ENCODE peak calls at places on chromosomes 4 and X, in eight cellular contexts. X is bronchial epithelial cell; Z is A549; Q is CD4-positive, alpha-beta T cell; V is endothelial cell; I is cardiac fibroblast; A is HFF-Myc; R is astrocyte of the spinal cord. P is an unnamed sample.

GRCh38 chrX:48927125-48927524 is 8.3 kb upstream of the PIM2 start:
- DNase-seq in Z (no peak), V (no peak), R (no peak), I (no peak), X (no peak), A (no peak), Q (no peak), P (no peak)

GRCh38 chr4:143375326-143376073 is 38.8 kb downstream of the GAB1 start:
- DNase-seq in Z (no peak), I (peak), A (no peak), Q (no peak), V (peak), R (no peak), X (no peak), P (peak)

GRCh38 chrX:45767021-45767491 is 566.4 kb upstream of the DIPK2B start:
- DNase-seq in X (peak), V (no peak), Z (no peak), R (peak), I (peak), Q (no peak), A (no peak), P (peak)

GRCh38 chr4:140095694-140096482 is 58.1 kb downstream of the MAML3 start:
- DNase-seq in X (peak), A (peak), V (no peak), R (peak), I (peak), Z (peak), Q (peak), P (peak)

GRCh38 chr4:73817341-73817740 is 19.1 kb upstream of the CXCL6 start:
- DNase-seq in V (no peak), R (no peak), X (peak), Z (no peak), Q (no peak), I (no peak), A (no peak), P (no peak)

GRCh38 chr4:48175806-48176205 is 41.8 kb upstream of the TXK start:
- DNase-seq in I (no peak), V (no peak), X (peak), Q (no peak), A (no peak), R (no peak), Z (no peak), P (peak)

GRCh38 chr4:5708829-5709680 is 696 bp upstream of the EVC2 start:
- DNase-seq in R (no peak), A (no peak), X (no peak), I (no peak), Q (no peak), V (peak), Z (no peak), P (no peak)

GRCh38 chr4:26081795-26082498 is 167.9 kb downstream of the SMIM20 start:
- DNase-seq in A (no peak), X (peak), V (no peak), I (peak), R (peak), Z (peak), Q (no peak), P (peak)

GRCh38 chr4:95550566-95550965 is 1.8 kb upstream of the UNC5C start:
- DNase-seq in I (no peak), X (no peak), Q (no peak), A (no peak), R (no peak), V (no peak), Z (no peak), P (no peak)

GRCh38 chr4:140756292-140757219 is at the start of gene TBC1D9:
- DNase-seq in V (peak), R (peak), X (peak), A (peak), I (peak), Z (peak), Q (no peak), P (peak)

GRCh38 chr4:184168406-184169019 is 49.2 kb downstream of the ENPP6 start:
- DNase-seq in I (peak), V (peak), R (peak), A (no peak), Q (peak), Z (peak), X (peak), P (peak)

GRCh38 chr4:73450398-73451004 is 14.5 kb downstream of the AFP start:
- DNase-seq in Q (no peak), R (peak), I (peak), V (no peak), X (peak), A (no peak), Z (no peak), P (peak)

GRCh38 chr4:35138449-35138848 is 1105.9 kb downstream of the ARAP2 start:
- DNase-seq in Z (no peak), R (no peak), I (no peak), V (no peak), X (peak), Q (no peak), A (no peak), P (no peak)

GRCh38 chr4:71832049-71832448 is 48.2 kb upstream of the GC start:
- DNase-seq in V (no peak), I (no peak), A (no peak), Z (no peak), X (no peak), Q (no peak), R (no peak), P (no peak)

GRCh38 chr4:113355550-113356371 is 306.3 kb downstream of the ANK2 start:
- DNase-seq in Z (no peak), R (peak), X (peak), V (no peak), A (peak), Q (peak), I (peak), P (peak)

GRCh38 chrX:70089575-70090297 is 27.5 kb downstream of the OTUD6A start:
- DNase-seq in Q (no peak), X (peak), Z (no peak), I (peak), V (no peak), R (no peak), A (no peak), P (peak)

GRCh38 chr4:76539979-76540378 is 105.0 kb downstream of the SHROOM3 start:
- DNase-seq in A (no peak), Z (no peak), V (no peak), R (peak), I (peak), Q (no peak), X (no peak), P (no peak)

GRCh38 chr4:28966982-28967381 is 1753.2 kb upstream of the PCDH7 start:
- DNase-seq in Z (no peak), Q (no peak), X (peak), I (peak), V (no peak), A (no peak), R (peak), P (peak)

GRCh38 chr4:142773505-142773904 is 72.6 kb downstream of the INPP4B start:
- DNase-seq in Z (no peak), Q (no peak), V (no peak), A (no peak), R (no peak), I (no peak), X (no peak), P (no peak)

GRCh38 chr4:184792334-184792733 is 33.4 kb downstream of the ACSL1 start:
- DNase-seq in A (no peak), V (no peak), Z (no peak), Q (no peak), X (no peak), I (no peak), R (peak), P (no peak)

GRCh38 chrX:131279197-131279596 is 9.9 kb downstream of the IGSF1 start:
- DNase-seq in V (no peak), A (no peak), R (no peak), Z (no peak), Q (no peak), I (no peak), X (no peak), P (no peak)

DNA sequence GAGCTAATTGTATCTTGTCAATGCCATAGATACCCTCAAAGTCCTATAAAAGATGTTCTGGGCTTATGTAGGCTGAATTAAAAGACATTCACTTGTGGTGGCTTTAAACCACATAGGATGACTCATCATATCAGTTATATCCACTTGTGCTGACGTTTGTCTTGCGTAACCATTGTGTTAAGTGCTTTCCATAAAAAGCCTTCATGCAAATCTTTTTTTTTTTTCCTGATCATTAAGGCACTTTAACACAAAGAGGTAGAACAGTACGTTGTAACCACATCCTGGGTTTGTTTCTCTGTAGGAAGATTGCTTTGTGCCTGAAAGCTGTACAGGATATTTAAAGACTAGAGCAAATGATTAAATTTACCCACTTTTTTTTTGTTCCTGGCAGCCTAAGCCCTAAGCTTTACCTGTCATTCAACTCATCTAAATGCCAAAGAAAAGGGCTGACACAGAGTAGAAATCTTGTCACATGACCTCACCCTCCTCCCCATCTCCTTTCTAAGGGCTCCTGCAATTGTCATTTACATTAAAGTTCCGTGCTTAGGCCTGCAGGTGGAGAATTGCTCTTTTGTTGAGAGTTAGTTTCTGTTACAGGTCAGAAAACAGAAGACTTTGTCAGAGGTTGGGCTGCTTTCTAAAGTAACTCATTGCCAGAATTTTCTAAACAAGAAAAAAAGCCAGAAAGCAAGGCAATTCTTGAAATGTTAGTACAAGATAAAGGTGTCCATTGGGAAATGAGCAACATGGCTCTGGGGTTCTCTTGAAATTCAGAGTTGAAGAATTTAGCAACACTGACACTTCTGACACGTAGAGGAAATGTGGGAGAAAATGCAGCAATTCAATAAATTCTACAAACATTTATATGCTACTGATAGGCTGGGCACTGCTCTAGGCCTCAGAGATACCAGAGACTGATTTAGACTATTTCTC is 555.6 kb downstream of the PPARGC1A start:
- DNase-seq in V (no peak), X (peak), I (peak), R (peak), A (peak), Q (peak), Z (no peak), P (peak)
- TF ChIP-seq CTCF in V (no peak), X (no peak), I (no peak), R (no peak), A (no peak), Q (peak), Z (no peak), P (no peak)

GRCh38 chr4:53618321-53618720 is 27.0 kb upstream of the LNX1 start:
- DNase-seq in R (no peak), I (no peak), A (no peak), Z (no peak), V (no peak), Q (no peak), X (no peak), P (no peak)

GRCh38 chr4:53613428-53613827 is 22.1 kb upstream of the LNX1 start:
- DNase-seq in A (no peak), X (no peak), Z (no peak), Q (no peak), R (no peak), I (no peak), V (no peak), P (no peak)

GRCh38 chr4:53619431-53619830 is 28.1 kb upstream of the LNX1 start:
- DNase-seq in V (no peak), X (peak), A (no peak), Z (no peak), R (no peak), Q (no peak), I (no peak), P (no peak)

GRCh38 chr4:53617101-53617680 is 25.9 kb upstream of the LNX1 start:
- DNase-seq in Z (no peak), I (no peak), X (no peak), R (no peak), A (no peak), V (no peak), Q (no peak), P (no peak)

GRCh38 chr4:53614616-53615015 is 23.3 kb upstream of the LNX1 start:
- DNase-seq in A (no peak), V (no peak), Q (no peak), I (no peak), Z (no peak), R (no peak), X (no peak), P (no peak)
- TF ChIP-seq CTCF in A (peak), V (no peak), Q (no peak), I (no peak), Z (no peak), R (no peak), X (peak), P (no peak)

DNA sequence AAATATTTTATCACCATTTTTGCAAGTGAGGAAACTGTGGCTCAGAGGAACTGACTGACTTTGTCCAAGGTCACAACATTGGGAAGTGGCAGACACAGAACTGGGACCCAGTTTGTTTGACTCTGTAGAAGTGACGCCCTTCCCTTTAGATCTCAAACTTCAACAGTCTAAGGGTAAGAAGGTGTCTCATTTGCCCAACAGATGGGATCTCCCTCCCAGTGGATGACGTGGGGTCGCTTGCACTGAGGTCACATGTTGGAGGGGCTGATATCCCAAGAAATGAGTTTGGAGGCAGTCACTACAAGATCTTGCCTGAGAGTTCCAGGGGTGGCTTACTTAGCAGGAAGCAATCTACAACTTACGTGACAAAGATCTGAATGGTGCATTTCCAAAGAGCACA is 172.5 kb upstream of the GPC4 start:
- DNase-seq in V (no peak), A (no peak), Q (no peak), R (no peak), X (no peak), Z (no peak), I (no peak), P (no peak)
- TF ChIP-seq CTCF in V (no peak), A (no peak), Q (no peak), R (no peak), X (no peak), Z (no peak), I (no peak), P (no peak)

GRCh38 chrX:65874765-65875164 is 165.1 kb downstream of the VSIG4 start:
- DNase-seq in Q (no peak), A (no peak), X (peak), Z (no peak), I (peak), R (no peak), V (no peak), P (peak)

GRCh38 chrX:65866146-65866545 is 173.7 kb downstream of the VSIG4 start:
- DNase-seq in X (no peak), A (no peak), R (no peak), V (no peak), I (no peak), Q (no peak), Z (no peak), P (no peak)

GRCh38 chrX:65866762-65867161 is 173.1 kb downstream of the VSIG4 start:
- DNase-seq in Z (no peak), I (no peak), V (no peak), A (no peak), Q (no peak), X (no peak), R (no peak), P (no peak)

GRCh38 chrX:65874110-65874509 is 165.8 kb downstream of the VSIG4 start:
- DNase-seq in V (no peak), Z (no peak), I (no peak), X (no peak), A (no peak), Q (no peak), R (no peak), P (no peak)

DNA sequence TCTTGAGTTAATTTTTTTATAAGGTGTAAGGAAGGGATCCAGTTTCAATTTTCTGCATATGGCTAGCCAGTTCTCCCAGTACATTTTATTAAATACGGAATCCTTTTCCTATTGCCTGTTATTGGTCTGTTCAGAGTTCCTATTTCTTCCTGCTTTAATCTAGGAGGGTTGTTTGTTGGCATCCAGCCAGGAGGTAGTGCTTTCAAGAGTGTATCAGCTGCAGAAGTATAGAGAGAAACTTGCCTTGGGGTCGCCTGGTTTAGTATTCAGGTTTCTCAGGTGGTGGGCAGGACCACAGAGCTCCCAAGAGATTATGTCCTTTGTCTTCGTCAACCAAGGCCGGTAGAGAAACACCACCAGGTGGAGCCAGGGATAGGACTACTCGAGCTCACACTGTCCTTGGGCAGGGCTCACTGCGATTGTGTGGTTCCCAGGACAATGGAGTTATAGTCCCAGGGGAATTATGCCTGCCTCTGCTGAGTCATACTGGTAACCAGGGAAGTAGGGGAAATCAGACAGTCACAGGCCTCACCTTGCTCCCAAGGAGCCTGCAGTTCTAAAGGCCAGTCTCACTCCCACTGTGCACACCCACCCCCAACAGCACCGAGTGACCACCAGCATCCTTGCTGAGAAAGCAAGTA is 168.1 kb downstream of the VSIG4 start:
- DNase-seq in I (peak), Z (peak), Q (no peak), V (peak), X (peak), R (no peak), A (no peak), P (peak)
- TF ChIP-seq CTCF in I (no peak), Z (no peak), Q (no peak), V (no peak), X (peak), R (no peak), A (no peak), P (peak)

GRCh38 chr4:53616219-53616618 is 24.9 kb upstream of the LNX1 start:
- DNase-seq in X (no peak), A (no peak), I (no peak), V (no peak), Z (no peak), Q (no peak), R (no peak), P (no peak)
- TF ChIP-seq CTCF in X (no peak), A (no peak), I (no peak), V (no peak), Z (no peak), Q (no peak), R (no peak), P (no peak)

GRCh38 chr4:152935661-152936445 is at the start of gene FHDC1:
- DNase-seq in R (no peak), X (no peak), A (no peak), I (no peak), Z (no peak), V (peak), Q (no peak), P (peak)
- TF ChIP-seq CTCF in R (no peak), X (peak), A (no peak), I (no peak), Z (no peak), V (no peak), Q (no peak), P (no peak)

GRCh38 chr4:2008671-2008920 is 178 bp downstream of the NELFA start:
- DNase-seq in I (no peak), V (no peak), X (no peak), Z (no peak), R (no peak), Q (no peak), A (no peak), P (no peak)
- TF ChIP-seq CTCF in I (no peak), V (no peak), X (no peak), Z (no peak), R (no peak), Q (no peak), A (no peak), P (no peak)

GRCh38 chr4:27096142-27096824 is 235.6 kb downstream of the STIM2 start:
- DNase-seq in A (no peak), R (peak), X (no peak), I (no peak), Q (no peak), Z (no peak), V (no peak), P (no peak)
- TF ChIP-seq CTCF in A (no peak), R (no peak), X (no peak), I (no peak), Q (no peak), Z (no peak), V (peak), P (no peak)

P was measured in MCF 10A.